ENCODE peak calls at places on chromosomes 6 and 20, in four cellular contexts. F is HepG2, R is SK-N-SH, Z is H1. D is an unnamed sample.

GRCh38 chr6:90941885-90942284 is 355.0 kb upstream of the MAP3K7 start:
- DNase-seq in F (no peak), Z (no peak), R (no peak), D (no peak)

GRCh38 chr6:37783025-37783825 is 36.3 kb upstream of the ZFAND3 start:
- DNase-seq in F (no peak), R (peak; percentile 48), Z (peak; percentile 77), D (no peak)

GRCh38 chr6:7878401-7878964 is 32.1 kb downstream of the TXNDC5 start:
- DNase-seq in Z (no peak), R (no peak), F (no peak), D (no peak)

GRCh38 chr20:50398064-50398463 is 112.1 kb upstream of the PTPN1 start:
- DNase-seq in Z (no peak), R (no peak), F (no peak), D (no peak)

GRCh38 chr6:29667158-29667557 is 10.3 kb downstream of the MOG start:
- DNase-seq in Z (no peak), R (no peak), F (no peak), D (no peak)

GRCh38 chr6:23446394-23447001 is 679.5 kb upstream of the NRSN1 start:
- DNase-seq in F (no peak), R (peak; percentile 42), Z (no peak), D (no peak)

GRCh38 chr6:75205776-75206334 is at the start of gene COL12A1:
- DNase-seq in F (no peak), R (peak; percentile 32), Z (peak; percentile 86), D (no peak)

GRCh38 chr6:19297880-19298279 is 539.3 kb upstream of the ID4 start:
- DNase-seq in R (no peak), F (no peak), Z (no peak), D (no peak)

GRCh38 chr6:158027590-158028285 is 46.1 kb downstream of the SYNJ2 start:
- DNase-seq in R (no peak), Z (no peak), F (no peak), D (no peak)

GRCh38 chr6:170235726-170236125 is 55.2 kb downstream of the DLL1 start:
- DNase-seq in F (no peak), Z (no peak), R (no peak), D (no peak)

GRCh38 chr6:44321210-44321609 is 8.1 kb upstream of the AARS2 start:
- DNase-seq in Z (no peak), F (no peak), R (no peak), D (no peak)

GRCh38 chr20:19522080-19522801 is 235.8 kb upstream of the RIN2 start:
- DNase-seq in F (no peak), R (no peak), Z (no peak), D (no peak)

GRCh38 chr6:167111597-167111996 is 11.3 kb upstream of the CCR6 start:
- DNase-seq in F (no peak), R (no peak), Z (no peak), D (no peak)

GRCh38 chr6:55069132-55069781 is 105.1 kb upstream of the HCRTR2 start:
- DNase-seq in F (peak; percentile 49), R (peak; percentile 11), Z (peak; percentile 48), D (no peak)

DNA sequence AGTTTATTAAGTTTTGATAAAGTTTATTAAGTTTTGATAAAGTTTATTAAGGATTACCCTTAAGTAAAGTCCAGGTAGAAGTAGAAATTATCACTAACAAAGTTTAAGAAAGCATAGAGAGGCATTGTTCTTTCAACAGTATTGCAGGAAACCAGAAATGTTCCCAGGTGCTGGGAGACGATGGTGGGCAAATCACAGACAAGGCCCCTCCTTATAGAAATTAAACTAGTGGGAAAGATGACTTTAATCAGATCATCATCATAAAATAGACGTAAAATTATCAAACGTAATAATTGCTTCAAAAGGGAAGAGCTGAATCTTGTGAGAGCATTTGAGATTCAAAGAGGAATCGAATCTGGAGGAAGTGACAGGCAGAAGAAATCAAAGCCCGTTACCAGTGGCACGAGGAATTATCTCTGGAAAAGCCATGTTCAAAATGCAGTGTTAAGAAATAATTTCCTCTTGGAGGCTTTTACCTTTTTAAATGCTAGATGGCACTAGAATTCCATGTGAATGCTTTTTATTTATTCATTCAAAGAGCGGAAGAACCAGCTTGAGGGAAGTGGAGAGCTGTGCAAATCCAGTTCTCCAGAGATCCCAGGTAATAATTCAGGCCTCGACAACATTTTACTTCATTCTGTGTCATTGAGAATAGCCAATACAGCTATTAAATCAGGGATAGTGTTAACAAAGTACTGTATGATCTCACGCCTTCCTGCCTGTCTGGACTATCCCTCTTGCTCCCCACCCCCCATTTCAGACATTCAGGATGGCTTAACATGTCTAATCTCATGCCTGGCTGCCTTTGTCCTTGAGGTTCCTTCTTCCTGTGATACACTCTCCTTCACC is 1.0 kb upstream of the APMAP start:
- DNase-seq in R (no peak), Z (peak; percentile 20), F (peak; percentile 57), D (no peak)
- TF ChIP-seq SIN3A in R (no peak), Z (no peak), F (peak; percentile 59), D (no peak)

GRCh38 chr20:37314617-37315292 is 25.3 kb downstream of the MANBAL start:
- DNase-seq in Z (no peak), F (no peak), R (peak; percentile 78), D (no peak)

GRCh38 chr20:37316775-37317170 is 27.3 kb downstream of the MANBAL start:
- DNase-seq in R (no peak), Z (no peak), F (no peak), D (no peak)

GRCh38 chr20:37316116-37316774 is 26.8 kb downstream of the MANBAL start:
- DNase-seq in Z (no peak), F (no peak), R (no peak), D (no peak)

GRCh38 chr20:37314099-37314498 is 24.6 kb downstream of the MANBAL start:
- DNase-seq in Z (no peak), R (peak; percentile 62), F (no peak), D (no peak)

GRCh38 chr20:37315293-37316110 is 26.0 kb downstream of the MANBAL start:
- DNase-seq in Z (no peak), R (peak; percentile 81), F (no peak), D (no peak)
- TF ChIP-seq TCF12 in Z (no peak), R (no peak), F (no peak), D (peak; percentile 37)

GRCh38 chr6:26441977-26442376 is 1.7 kb downstream of the BTN3A3 start:
- DNase-seq in Z (no peak), F (no peak), R (no peak), D (no peak)
- TF ChIP-seq SIN3A in Z (no peak), F (no peak), R (no peak), D (no peak)

GRCh38 chr6:12529364-12530019 is 187.1 kb upstream of the PHACTR1 start:
- DNase-seq in Z (no peak), R (no peak), F (no peak), D (no peak)

GRCh38 chr6:12530345-12530744 is 186.2 kb upstream of the PHACTR1 start:
- DNase-seq in F (no peak), R (no peak), Z (no peak), D (no peak)

GRCh38 chr6:12528171-12528570 is 188.4 kb upstream of the PHACTR1 start:
- DNase-seq in Z (no peak), R (peak; percentile 10), F (no peak), D (no peak)

GRCh38 chr6:12527339-12527738 is 189.2 kb upstream of the PHACTR1 start:
- DNase-seq in Z (no peak), F (no peak), R (no peak), D (no peak)

GRCh38 chr6:12528581-12529363 is 187.8 kb upstream of the PHACTR1 start:
- DNase-seq in F (no peak), R (peak; percentile 72), Z (no peak), D (no peak)
- TF ChIP-seq TCF12 in F (no peak), R (peak; percentile 77), Z (no peak), D (no peak)

GRCh38 chr6:41429506-41430504 is 94.4 kb downstream of the NCR2 start:
- DNase-seq in Z (no peak), F (no peak), R (no peak), D (no peak)

GRCh38 chr6:41430875-41431274 is 95.5 kb downstream of the NCR2 start:
- DNase-seq in R (no peak), Z (no peak), F (no peak), D (no peak)

GRCh38 chr6:41428402-41428994 is 93.1 kb downstream of the NCR2 start:
- DNase-seq in R (no peak), F (no peak), Z (no peak), D (no peak)

GRCh38 chr6:41427642-41428401 is 92.4 kb downstream of the NCR2 start:
- DNase-seq in F (peak; percentile 65), Z (peak; percentile 82), R (peak; percentile 71), D (no peak)

GRCh38 chr6:41428995-41429417 is 93.6 kb downstream of the NCR2 start:
- DNase-seq in Z (no peak), F (no peak), R (no peak), D (no peak)
- TF ChIP-seq SIN3A in Z (no peak), F (no peak), R (no peak), D (no peak)

GRCh38 chr6:129646617-129647016 is 63.4 kb downstream of the ARHGAP18 start:
- DNase-seq in Z (no peak), F (no peak), R (no peak), D (peak; percentile 61)
- TF ChIP-seq TCF12 in Z (no peak), F (no peak), R (peak; percentile 72), D (peak; percentile 24)

GRCh38 chr20:38151455-38151854 is 13.6 kb downstream of the TGM2 start:
- DNase-seq in R (no peak), Z (no peak), F (no peak), D (no peak)

GRCh38 chr20:38153401-38153800 is 11.7 kb downstream of the TGM2 start:
- DNase-seq in Z (no peak), R (no peak), F (no peak), D (no peak)

GRCh38 chr20:38153011-38153329 is 12.1 kb downstream of the TGM2 start:
- DNase-seq in R (no peak), Z (no peak), F (no peak), D (no peak)

GRCh38 chr20:38150595-38151170 is 14.4 kb downstream of the TGM2 start:
- DNase-seq in Z (no peak), F (no peak), R (no peak), D (no peak)

DNA sequence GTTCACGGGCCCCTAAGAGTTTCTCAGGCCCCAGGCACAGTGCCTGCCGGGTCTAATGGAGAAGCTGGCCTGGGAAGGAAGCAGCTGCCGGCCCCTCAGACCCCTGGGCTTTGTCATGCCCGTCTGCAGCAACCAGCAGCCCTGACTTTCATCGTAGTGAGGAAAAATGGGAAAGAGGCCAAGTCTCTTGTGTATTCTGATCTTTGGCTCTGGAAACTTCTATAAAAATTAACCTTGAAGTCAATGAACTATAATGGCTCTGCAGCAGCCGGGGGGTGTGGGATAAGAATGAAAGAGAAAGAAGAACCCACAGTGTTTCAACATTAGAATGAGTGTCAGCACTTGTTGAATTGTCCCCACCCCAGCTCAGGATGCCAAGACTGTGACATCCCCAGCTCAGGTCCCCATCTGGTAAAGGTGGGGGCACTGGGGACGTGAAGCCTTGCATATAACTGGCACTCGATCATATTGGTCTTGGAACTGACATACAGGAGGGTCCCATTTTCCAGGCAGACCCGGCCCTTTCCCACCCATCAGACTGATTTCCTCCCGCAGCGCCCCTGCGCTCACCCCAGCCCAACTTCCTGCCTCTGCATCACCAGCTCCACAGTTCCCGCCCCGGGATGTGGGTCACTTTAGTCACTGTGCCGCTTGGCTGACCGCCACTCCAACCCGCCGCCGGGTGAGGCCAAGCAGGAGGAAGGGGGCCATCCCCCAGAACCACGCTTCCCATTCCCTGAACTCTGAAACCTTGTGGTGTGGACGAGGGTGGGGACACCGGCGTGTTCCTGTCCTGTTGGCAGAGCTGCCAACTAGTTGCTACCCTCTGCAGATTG is 12.7 kb downstream of the TGM2 start:
- DNase-seq in F (peak; percentile 44), R (peak; percentile 91), Z (no peak), D (peak; percentile 25)
- TF ChIP-seq SIN3A in F (no peak), R (no peak), Z (no peak), D (no peak)